ENCODE peak calls at places on chromosomes 1 and 21, in six cellular contexts. K, W, U, F, Y and I are unnamed samples.
A peak's percentile ranks its signal among the peaks of the same experiment; 100 is the strongest.

GRCh38 chr1:198699167-198700015 is 60.6 kb downstream of the PTPRC start:
- DNase-seq in F (peak; percentile 73), W (no peak), K (peak; percentile 45), Y (peak; percentile 86), U (peak; percentile 58), I (no peak)

GRCh38 chr21:33273044-33273443 is 6.9 kb downstream of the IL10RB start:
- DNase-seq in K (no peak), U (no peak), F (peak; percentile 24), W (no peak), Y (peak; percentile 25), I (no peak)

GRCh38 chr1:213385806-213386324 is 334.8 kb downstream of the RPS6KC1 start:
- DNase-seq in W (no peak), F (no peak), Y (no peak), K (no peak), U (no peak), I (no peak)

GRCh38 chr1:243977104-243977503 is 74.0 kb upstream of the ZBTB18 start:
- DNase-seq in K (no peak), W (no peak), F (no peak), U (no peak), Y (no peak), I (peak; percentile 55)

GRCh38 chr1:117339866-117340357 is 27.3 kb upstream of the MAN1A2 start:
- DNase-seq in K (no peak), W (peak; percentile 56), U (peak; percentile 20), Y (peak; percentile 86), F (peak; percentile 53), I (no peak)

GRCh38 chr1:47514229-47514628 is 76.4 kb downstream of the FOXD2 start:
- DNase-seq in U (no peak), W (no peak), K (no peak), Y (no peak), F (no peak), I (no peak)

GRCh38 chr21:36887983-36888382 is 78.5 kb downstream of the HLCS start:
- DNase-seq in F (no peak), W (no peak), U (no peak), Y (no peak), K (no peak), I (no peak)

GRCh38 chr1:53145051-53145600 is 2.7 kb upstream of the SLC1A7 start:
- DNase-seq in K (no peak), F (no peak), W (no peak), U (no peak), Y (no peak), I (no peak)

GRCh38 chr1:225607355-225607754 is 45.6 kb downstream of the ENAH start:
- DNase-seq in K (no peak), Y (no peak), F (no peak), W (no peak), U (no peak), I (no peak)

GRCh38 chr1:225610539-225610938 is 42.4 kb downstream of the ENAH start:
- DNase-seq in F (no peak), Y (no peak), K (no peak), W (no peak), U (no peak), I (no peak)

GRCh38 chr1:225612265-225612664 is 40.7 kb downstream of the ENAH start:
- DNase-seq in K (no peak), W (no peak), Y (no peak), F (no peak), U (no peak), I (no peak)

GRCh38 chr1:225611537-225612223 is 41.2 kb downstream of the ENAH start:
- DNase-seq in F (peak; percentile 51), K (no peak), U (no peak), Y (peak; percentile 68), W (no peak), I (no peak)

DNA sequence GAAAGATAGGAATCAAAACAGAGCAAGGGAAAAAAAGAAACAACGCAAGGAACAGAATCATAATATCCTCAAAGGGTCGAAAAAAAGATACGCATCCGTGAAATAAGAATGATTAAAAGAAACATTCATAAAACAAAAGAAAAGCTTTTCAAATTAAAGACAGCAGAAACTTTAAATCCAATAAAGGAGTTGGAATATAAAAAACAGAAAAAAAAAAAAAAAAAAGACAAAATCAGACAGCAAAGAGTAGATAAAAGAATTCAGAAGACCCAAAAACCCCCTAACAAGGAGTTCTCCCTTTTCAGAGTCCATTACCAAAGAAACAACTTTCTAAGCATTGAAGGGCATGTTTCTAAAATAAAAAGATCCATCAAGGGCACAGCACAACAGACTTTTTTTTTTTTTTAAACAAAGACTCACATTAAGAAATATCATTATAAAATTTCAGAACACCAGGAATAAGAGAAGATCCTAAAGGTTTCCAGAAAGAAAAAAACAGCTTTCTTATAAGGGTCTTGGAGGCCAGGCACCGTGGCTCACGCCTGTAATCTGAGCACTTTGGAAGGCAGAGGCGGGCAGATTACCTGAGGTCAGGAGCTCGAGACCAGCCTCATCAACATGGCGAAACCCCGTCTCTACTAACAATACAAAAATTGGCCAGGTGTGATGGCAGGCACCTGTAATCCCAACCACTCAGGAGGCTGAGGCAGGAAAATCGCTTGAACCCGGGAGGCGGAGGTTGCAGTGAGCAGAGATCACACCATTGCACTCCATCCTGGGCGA is 44.7 kb downstream of the ENAH start:
- DNase-seq in U (no peak), K (no peak), Y (no peak), W (no peak), F (no peak), I (no peak)
- H3K4me3 ChIP-seq in U (no peak overlapping the region), K (no peak overlapping the region), Y (no peak overlapping the region), W (no peak overlapping the region), F (no peak overlapping the region), I (no peak overlapping the region)

GRCh38 chr1:245893025-245893424 is 614.1 kb downstream of the SMYD3 start:
- DNase-seq in W (no peak), K (no peak), F (no peak), Y (no peak), U (no peak), I (no peak)

GRCh38 chr1:245888809-245889208 is 618.3 kb downstream of the SMYD3 start:
- DNase-seq in F (peak; percentile 77), Y (peak; percentile 65), U (no peak), K (no peak), W (no peak), I (no peak)
- TF ChIP-seq CTCF in F (peak; percentile 87), Y (peak; percentile 56), U (no peak), K (no peak), W (peak; percentile 46), I (peak; percentile 36)

GRCh38 chr1:94104776-94105462 is 16.0 kb downstream of the ABCA4 start:
- DNase-seq in F (no peak), W (no peak), U (no peak), K (no peak), Y (no peak), I (no peak)
- H3K4me3 ChIP-seq in F (no peak overlapping the region), W (no peak overlapping the region), U (no peak overlapping the region), K (no peak overlapping the region), Y (no peak overlapping the region), I (no peak overlapping the region)

DNA sequence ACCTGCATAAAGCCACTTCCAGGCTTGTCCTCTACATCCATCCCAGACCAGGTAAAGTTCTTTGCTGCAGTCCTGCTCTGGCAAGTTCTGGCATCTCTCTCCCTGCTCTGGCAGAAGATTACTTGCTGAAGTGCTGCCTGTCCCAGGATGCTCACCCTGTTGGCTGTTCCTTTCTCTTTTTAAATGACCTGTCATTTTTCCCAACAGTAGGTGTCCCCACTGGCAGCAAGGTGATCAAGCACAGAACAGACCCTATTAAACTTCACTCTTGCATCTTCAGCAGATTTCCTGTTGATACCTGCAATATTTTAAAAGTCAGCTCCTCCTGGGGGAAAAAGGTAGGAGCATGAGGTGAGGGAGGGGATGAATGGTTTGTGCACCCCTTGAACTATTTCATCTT is 332.6 kb downstream of the PBX1 start:
- DNase-seq in F (peak; percentile 18), Y (no peak), W (no peak), U (no peak), K (no peak), I (no peak)
- TF ChIP-seq CTCF in F (no peak), Y (no peak), W (no peak), U (no peak), K (no peak), I (no peak)

DNA sequence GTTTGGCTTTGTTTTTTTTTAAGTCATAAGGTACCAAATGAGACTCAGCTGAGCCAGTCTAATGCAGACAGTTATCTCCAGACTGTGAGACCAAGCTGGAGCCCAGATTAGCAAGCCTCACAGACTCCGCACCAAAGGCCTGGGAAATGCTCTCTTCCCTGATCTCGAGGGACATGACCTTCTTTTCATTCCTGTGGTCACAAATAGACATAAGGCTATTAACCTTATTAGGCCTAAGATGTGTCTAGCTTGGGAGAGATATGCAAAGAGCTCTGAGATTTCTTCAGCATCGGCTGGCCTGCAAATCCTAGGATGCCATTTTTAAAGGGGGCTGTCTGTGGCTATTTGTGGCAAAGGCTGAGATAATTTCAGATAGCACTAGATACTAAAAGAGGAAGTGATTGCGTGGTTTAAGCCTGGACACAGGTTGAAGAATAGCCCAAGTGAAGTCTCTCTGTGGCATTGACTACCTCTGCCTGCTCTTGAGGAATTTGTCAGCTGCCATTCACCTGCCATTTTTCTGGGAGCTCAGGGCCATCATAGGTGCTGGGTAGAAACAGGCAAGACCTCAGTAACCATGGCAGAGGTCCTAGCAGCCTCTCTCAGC is 301.3 kb downstream of the SIPA1L2 start:
- DNase-seq in Y (no peak), W (no peak), U (no peak), F (no peak), K (no peak), I (no peak)
- H3K4me3 ChIP-seq in Y (no peak overlapping the region), W (no peak overlapping the region), U (no peak overlapping the region), F (no peak overlapping the region), K (no peak overlapping the region), I (no peak overlapping the region)

DNA sequence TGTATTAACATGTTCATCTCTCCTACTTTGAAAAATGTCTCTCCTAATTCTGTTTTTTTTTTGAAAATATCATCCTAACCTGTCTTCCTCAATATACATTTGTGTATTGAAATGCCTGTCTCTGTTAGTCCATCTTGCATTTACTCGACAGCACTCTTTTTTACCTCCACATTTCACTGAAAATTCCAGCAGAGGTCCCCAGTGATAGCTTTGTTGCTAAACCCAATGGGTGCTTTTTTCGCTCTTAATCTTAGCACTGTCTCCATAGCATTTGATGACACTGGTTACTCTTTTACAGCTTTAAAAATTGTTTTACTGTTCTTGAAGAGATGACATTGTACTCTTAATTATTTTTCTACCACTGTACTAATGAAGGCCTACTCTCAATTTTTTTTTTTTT is 10.8 kb downstream of the OSBPL9 start:
- DNase-seq in F (peak; percentile 59), U (no peak), W (no peak), Y (peak; percentile 66), K (no peak), I (no peak)
- TF ChIP-seq CTCF in F (peak; percentile 65), U (no peak), W (peak; percentile 43), Y (peak; percentile 60), K (no peak), I (peak; percentile 67)

GRCh38 chr1:100643430-100644196 is 75.9 kb upstream of the VCAM1 start:
- DNase-seq in Y (no peak), W (no peak), F (no peak), U (peak; percentile 12), K (no peak), I (no peak)
- H3K4me3 ChIP-seq in Y (no peak overlapping the region), W (no peak overlapping the region), F (no peak overlapping the region), U (no peak overlapping the region), K (no peak overlapping the region), I (no peak overlapping the region)